ENCODE peak calls at places on chromosome X, in nine cellular contexts. J is GM23248; H is endodermal cell; I is NCI-H1930; G is activated CD8-positive, alpha-beta memory T cell treated with anti-CD3 and anti-CD28 coated beads for 48 hours; T is activated CD4-positive, CD25-positive, alpha-beta regulatory T cell; N is stimulated activated CD8-positive, alpha-beta memory T cell treated with anti-CD3 and anti-CD28 coated beads, Interleukin-4, amount 100 ng/mL, for 48 hours; O is NCI-H1092; D is NCI-H774. K is an unnamed sample.

GRCh38 chrX:13131511-13132137 is 87.2 kb upstream of the FAM9C start:
- DNase-seq in T (no peak), O (no peak), J (no peak), N (no peak), G (no peak), D (no peak), I (no peak), H (no peak), K (peak)

GRCh38 chrX:44667771-44668170 is 125.1 kb upstream of the FUNDC1 start:
- DNase-seq in J (no peak), D (no peak), T (no peak), N (no peak), H (no peak), G (no peak), O (no peak), I (no peak), K (no peak)

GRCh38 chrX:67601771-67602170 is 58.0 kb downstream of the AR start:
- DNase-seq in H (no peak), T (no peak), N (no peak), J (peak), I (no peak), G (no peak), D (no peak), O (no peak), K (no peak)

GRCh38 chrX:87728459-87728858 is 210.9 kb downstream of the KLHL4 start:
- DNase-seq in J (no peak), H (no peak), I (peak), O (no peak), D (no peak), T (no peak), N (no peak), G (no peak), K (no peak)

GRCh38 chrX:47234583-47234982 is 1.8 kb downstream of the USP11 start:
- DNase-seq in I (no peak), N (no peak), J (peak), O (no peak), H (no peak), T (no peak), D (no peak), G (no peak), K (no peak)

GRCh38 chrX:135977611-135978010 is 3.8 kb upstream of the MMGT1 start:
- DNase-seq in D (no peak), J (peak), I (no peak), N (no peak), O (no peak), T (no peak), G (no peak), H (no peak), K (peak)

GRCh38 chrX:11667286-11667685 is 1.6 kb upstream of the ARHGAP6 start:
- DNase-seq in G (no peak), J (no peak), T (no peak), I (no peak), N (no peak), O (no peak), H (no peak), D (no peak), K (no peak)

GRCh38 chrX:1178580-1179057 is 33.8 kb downstream of the CRLF2 start:
- DNase-seq in N (peak), O (no peak), J (peak), T (no peak), D (no peak), I (no peak), H (peak), G (no peak), K (no peak)

GRCh38 chrX:19846995-19847790 is 40.2 kb downstream of the SH3KBP1 start:
- DNase-seq in I (no peak), O (no peak), H (peak), G (no peak), D (no peak), N (peak), T (no peak), J (peak), K (peak)

GRCh38 chrX:12153741-12154140 is 15.5 kb downstream of the FRMPD4 start:
- DNase-seq in H (no peak), J (no peak), G (no peak), D (no peak), T (no peak), O (no peak), I (no peak), N (no peak), K (no peak)

GRCh38 chrX:150028692-150029091 is 90.4 kb upstream of the EOLA2 start:
- DNase-seq in O (no peak), I (no peak), D (no peak), N (no peak), T (no peak), G (no peak), H (no peak), J (no peak), K (no peak)

GRCh38 chrX:132602701-132603100 is 113.9 kb upstream of the MBNL3 start:
- DNase-seq in O (no peak), D (no peak), I (no peak), H (no peak), N (no peak), G (no peak), J (no peak), T (no peak), K (no peak)

GRCh38 chrX:49915352-49916222 is 6.8 kb upstream of the CLCN5 start:
- DNase-seq in T (no peak), N (peak), O (peak), D (no peak), I (peak), J (peak), H (peak), G (no peak), K (peak)

GRCh38 chrX:129606918-129607317 is 47.8 kb downstream of the APLN start:
- DNase-seq in H (peak), O (peak), D (peak), G (no peak), I (peak), T (peak), J (peak), N (peak), K (peak)

GRCh38 chrX:99703467-99703866 is 706.6 kb downstream of the PCDH19 start:
- DNase-seq in O (no peak), N (no peak), I (no peak), J (no peak), D (no peak), T (no peak), G (no peak), H (no peak), K (no peak)

GRCh38 chrX:114152130-114152529 is 431.8 kb upstream of the HTR2C start:
- DNase-seq in J (peak), I (no peak), G (no peak), T (no peak), D (no peak), O (no peak), N (no peak), H (no peak), K (peak)

GRCh38 chrX:72029473-72030411 is 102.0 kb downstream of the RTL5 start:
- DNase-seq in I (no peak), J (peak), D (no peak), T (no peak), O (no peak), N (no peak), H (peak), G (no peak), K (peak)

K was measured in HT1080.